ENCODE peak calls at places on chromosome 2, in seven cellular contexts. G is stomach, P is Peyer's patch, O is adrenal gland, H is spleen, S is right lobe of liver, Y is IMR-90. N is an unnamed sample. For H3K9me3, the result is how much of the 10 kb centered on the place peaks cover.

GRCh38 chr2:83894976-83895375 is 564.1 kb downstream of the SUCLG1 start:
- DNase-seq in G (no peak), H (no peak), S (no peak), P (no peak), O (no peak), Y (no peak), N (no peak)

GRCh38 chr2:98880266-98881152 is 55.5 kb downstream of the CRACDL start:
- DNase-seq in P (no peak), G (no peak), Y (no peak), H (no peak), O (no peak), S (no peak), N (no peak)

GRCh38 chr2:127906206-127906926 is 20.6 kb upstream of the AMMECR1L start:
- DNase-seq in H (peak), Y (no peak), O (no peak), P (no peak), S (peak), G (no peak), N (no peak)

GRCh38 chr2:24362253-24362652 is 1.9 kb upstream of the ITSN2 start:
- DNase-seq in O (no peak), Y (no peak), S (no peak), G (no peak), H (no peak), P (no peak), N (no peak)

GRCh38 chr2:207311316-207312005 is 145.7 kb upstream of the KLF7 start:
- DNase-seq in S (no peak), Y (peak), P (no peak), O (peak), H (no peak), G (peak), N (peak)

GRCh38 chr2:139142252-139142651 is 362.1 kb upstream of the NXPH2 start:
- DNase-seq in P (no peak), H (no peak), S (no peak), O (no peak), G (no peak), Y (peak), N (no peak)

GRCh38 chr2:175309799-175310198 is 128.3 kb upstream of the ATP5MC3 start:
- DNase-seq in H (no peak), Y (peak), G (no peak), S (no peak), O (no peak), P (no peak), N (peak)

GRCh38 chr2:154507186-154507585 is 191.3 kb upstream of the KCNJ3 start:
- DNase-seq in S (no peak), Y (no peak), P (no peak), H (no peak), G (no peak), O (no peak), N (no peak)

GRCh38 chr2:215207041-215207440 is 68.6 kb upstream of the ABCA12 start:
- DNase-seq in S (no peak), Y (no peak), P (no peak), H (no peak), G (no peak), O (no peak), N (no peak)

GRCh38 chr2:129936334-129936934 is 43.0 kb upstream of the RAB6C start:
- DNase-seq in O (no peak), Y (no peak), H (no peak), S (no peak), G (peak), P (no peak), N (peak)

GRCh38 chr2:20350105-20350712 is 435 bp downstream of the PUM2 start:
- DNase-seq in H (peak), G (peak), P (peak), O (peak), S (peak), Y (no peak), N (peak)

GRCh38 chr2:54149623-54150501 is 34.4 kb downstream of the ACYP2 start:
- DNase-seq in G (no peak), P (no peak), S (no peak), H (no peak), O (no peak), Y (peak), N (no peak)

GRCh38 chr2:170121689-170122088 is 56.3 kb upstream of the MYO3B start:
- DNase-seq in G (no peak), O (no peak), Y (no peak), H (no peak), P (no peak), S (no peak), N (no peak)

GRCh38 chr2:109521751-109522374 is 91.9 kb downstream of the SEPTIN10 start:
- DNase-seq in O (no peak), S (no peak), Y (no peak), G (no peak), H (peak), P (peak), N (no peak)

GRCh38 chr2:108316194-108316880 is 27.6 kb downstream of the SULT1C2 start:
- DNase-seq in Y (no peak), P (no peak), H (no peak), S (no peak), G (no peak), O (no peak), N (no peak)

GRCh38 chr2:144349674-144350073 is 170.2 kb downstream of the ZEB2 start:
- DNase-seq in O (no peak), G (no peak), H (no peak), P (no peak), S (no peak), Y (no peak), N (no peak)

GRCh38 chr2:240904216-240905175 is 1.6 kb upstream of the CROCC2 start:
- DNase-seq in Y (no peak), O (no peak), H (peak), P (no peak), G (no peak), S (no peak), N (no peak)

GRCh38 chr2:237178396-237178795 is 92.7 kb downstream of the COPS8 start:
- DNase-seq in S (no peak), G (no peak), O (no peak), Y (peak), H (no peak), P (no peak), N (no peak)

GRCh38 chr2:101467306-101467705 is 7.6 kb downstream of the RFX8 start:
- DNase-seq in P (no peak), G (no peak), Y (peak), S (no peak), O (no peak), H (no peak), N (no peak)

GRCh38 chr2:10331033-10331701 is 28.5 kb downstream of the HPCAL1 start:
- DNase-seq in Y (no peak), P (peak), G (peak), O (peak), H (peak), S (no peak), N (peak)

GRCh38 chr2:74822771-74823283 is 11.1 kb upstream of the HK2 start:
- DNase-seq in O (peak), G (no peak), P (no peak), Y (no peak), S (peak), H (no peak), N (no peak)

GRCh38 chr2:127659408-127660290 is 13.7 kb downstream of the GPR17 start:
- DNase-seq in Y (no peak), S (peak), G (no peak), O (peak), H (peak), P (peak), N (peak)

GRCh38 chr2:174792309-174793025 is 28.2 kb upstream of the CHRNA1 start:
- DNase-seq in G (no peak), S (no peak), H (no peak), O (no peak), Y (no peak), P (no peak), N (no peak)

GRCh38 chr2:110170102-110170501 is 34.7 kb downstream of the NPHP1 start:
- DNase-seq in H (no peak), Y (no peak), O (no peak), G (no peak), P (no peak), S (no peak), N (no peak)

GRCh38 chr2:105449083-105449482 is 50.2 kb upstream of the FHL2 start:
- DNase-seq in G (peak), Y (no peak), P (peak), H (no peak), O (no peak), S (no peak), N (peak)

GRCh38 chr2:195574305-195574704 is 82.7 kb upstream of the SLC39A10 start:
- DNase-seq in H (no peak), O (no peak), G (no peak), P (no peak), Y (no peak), S (no peak), N (no peak)

GRCh38 chr2:110903548-110903947 is 171.2 kb downstream of the ACOXL start:
- DNase-seq in S (no peak), Y (no peak), G (no peak), P (peak), H (no peak), O (peak), N (peak)

GRCh38 chr2:127196998-127197397 is 23.1 kb downstream of the CYP27C1 start:
- DNase-seq in H (no peak), Y (no peak), G (no peak), O (no peak), P (no peak), S (no peak), N (no peak)

GRCh38 chr2:228533156-228533555 is 351.7 kb upstream of the SPHKAP start:
- DNase-seq in S (no peak), H (no peak), P (no peak), G (no peak), O (no peak), Y (no peak), N (no peak)

GRCh38 chr2:228532233-228532632 is 350.7 kb upstream of the SPHKAP start:
- DNase-seq in O (no peak), P (no peak), G (no peak), Y (no peak), S (no peak), H (no peak), N (no peak)

GRCh38 chr2:228540976-228541375 is 359.5 kb upstream of the SPHKAP start:
- DNase-seq in Y (no peak), P (no peak), O (no peak), S (no peak), H (no peak), G (no peak), N (no peak)

DNA sequence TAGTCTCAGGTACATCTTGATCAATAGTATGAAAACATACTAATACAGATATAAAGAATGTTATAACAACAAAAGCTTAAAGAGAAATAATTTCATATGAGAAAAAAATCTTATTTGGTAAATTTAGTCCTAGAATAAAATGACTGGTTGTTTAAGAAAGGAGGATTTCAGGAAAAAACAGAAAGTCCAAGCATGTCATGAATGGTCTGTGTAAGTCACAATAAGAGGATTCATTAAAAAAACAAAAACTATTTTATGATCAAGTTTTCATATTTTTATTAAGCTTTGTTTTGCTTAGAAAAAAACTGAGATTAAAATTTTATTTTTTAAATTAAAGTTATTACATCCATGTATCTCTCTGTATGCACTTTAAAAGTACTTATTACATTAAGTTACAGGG is 353.9 kb upstream of the SPHKAP start:
- DNase-seq in S (no peak), G (no peak), H (no peak), P (no peak), Y (no peak), O (no peak), N (no peak)
- H3K9me3 ChIP-seq in S (under half), G (under half), H (half or more), P (under half), Y (under half), O (under half), N (under half)

DNA sequence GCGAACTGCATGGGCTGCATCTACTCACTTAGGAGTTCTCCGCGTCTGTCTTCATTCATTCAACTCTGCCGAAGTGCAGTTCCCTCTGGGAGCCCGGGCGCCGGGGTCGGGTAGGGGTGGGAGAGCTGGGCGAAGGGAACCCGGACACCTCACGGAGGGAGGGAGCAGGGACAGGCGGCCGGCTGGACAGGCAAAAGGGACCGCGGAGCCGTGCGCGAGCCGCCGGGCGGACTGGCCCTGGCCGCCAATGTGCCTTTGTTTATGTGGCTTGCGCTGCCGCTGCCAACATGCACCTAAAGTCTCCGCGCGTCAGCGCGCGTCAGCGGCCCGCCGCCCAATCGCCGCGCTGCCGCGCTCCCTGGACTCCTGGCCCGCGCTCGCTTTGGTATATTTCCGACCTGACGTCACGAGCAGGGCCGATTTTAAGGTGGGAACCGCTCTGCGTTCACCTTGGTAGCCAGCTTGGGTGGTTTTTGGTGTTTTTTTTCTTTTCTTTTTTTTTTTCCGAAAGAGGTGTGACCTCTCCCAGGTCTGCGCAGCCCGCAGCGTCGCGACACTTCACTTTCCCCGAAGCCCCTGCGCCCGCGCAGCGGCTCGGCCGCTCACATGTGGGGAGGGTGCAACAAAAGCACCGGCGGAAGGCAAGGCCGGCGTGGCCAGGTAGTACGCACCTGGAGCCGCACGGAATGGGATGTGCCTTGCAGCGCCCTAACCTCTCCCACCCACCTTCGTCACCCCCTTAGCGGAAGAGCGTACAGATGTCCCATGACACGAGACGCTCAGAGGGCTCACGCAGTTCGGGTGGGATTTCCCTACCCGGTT is at the start of gene NR4A2:
- DNase-seq in G (peak), Y (peak), O (peak), P (peak), S (peak), H (peak), N (peak)
- TF ChIP-seq POLR2A in G (peak), Y (peak), O (peak), P (peak), S (peak), H (peak), N (peak)

GRCh38 chr2:120654383-120655134 is 81.1 kb upstream of the GLI2 start:
- DNase-seq in O (no peak), G (no peak), P (no peak), Y (no peak), S (no peak), H (no peak), N (no peak)
- H3K9me3 ChIP-seq in O (under half), G (under half), P (under half), Y (under half), S (under half), H (under half), N (under half)

GRCh38 chr2:85728883-85729824 is 24.6 kb upstream of the ATOH8 start:
- DNase-seq in H (peak), S (peak), P (peak), O (peak), Y (peak), G (peak), N (peak)
- TF ChIP-seq POLR2A in H (no peak), S (peak), P (no peak), O (no peak), Y (peak), G (no peak), N (no peak)

GRCh38 chr2:200342235-200342634 is 35.7 kb downstream of the SPATS2L start:
- DNase-seq in P (no peak), H (no peak), Y (no peak), G (no peak), S (no peak), O (no peak), N (no peak)

GRCh38 chr2:200347301-200347700 is 40.8 kb downstream of the SPATS2L start:
- DNase-seq in G (no peak), H (no peak), S (no peak), P (no peak), Y (no peak), O (no peak), N (no peak)

GRCh38 chr2:200349868-200350267 is 43.4 kb downstream of the SPATS2L start:
- DNase-seq in S (no peak), Y (no peak), G (no peak), O (no peak), P (no peak), H (no peak), N (no peak)

GRCh38 chr2:200348897-200349563 is 42.5 kb downstream of the SPATS2L start:
- DNase-seq in S (no peak), H (no peak), P (no peak), O (no peak), G (no peak), Y (no peak), N (no peak)

GRCh38 chr2:200345917-200346316 is 39.4 kb downstream of the SPATS2L start:
- DNase-seq in Y (no peak), P (no peak), G (no peak), O (no peak), S (no peak), H (no peak), N (no peak)
- H3K9me3 ChIP-seq in Y (under half), P (under half), G (under half), O (under half), S (under half), H (under half), N (under half)

GRCh38 chr2:64748561-64748960 is 94.8 kb upstream of the SERTAD2 start:
- DNase-seq in P (no peak), H (no peak), O (no peak), S (no peak), G (no peak), Y (no peak), N (no peak)

GRCh38 chr2:64749446-64749845 is 95.7 kb upstream of the SERTAD2 start:
- DNase-seq in P (no peak), O (no peak), G (no peak), S (no peak), H (no peak), Y (no peak), N (no peak)

GRCh38 chr2:64751286-64752260 is 97.9 kb upstream of the SERTAD2 start:
- DNase-seq in S (peak), Y (peak), H (peak), G (peak), O (peak), P (peak), N (peak)

GRCh38 chr2:64750001-64750816 is 96.5 kb upstream of the SERTAD2 start:
- DNase-seq in H (peak), G (peak), O (peak), Y (peak), P (peak), S (peak), N (peak)

DNA sequence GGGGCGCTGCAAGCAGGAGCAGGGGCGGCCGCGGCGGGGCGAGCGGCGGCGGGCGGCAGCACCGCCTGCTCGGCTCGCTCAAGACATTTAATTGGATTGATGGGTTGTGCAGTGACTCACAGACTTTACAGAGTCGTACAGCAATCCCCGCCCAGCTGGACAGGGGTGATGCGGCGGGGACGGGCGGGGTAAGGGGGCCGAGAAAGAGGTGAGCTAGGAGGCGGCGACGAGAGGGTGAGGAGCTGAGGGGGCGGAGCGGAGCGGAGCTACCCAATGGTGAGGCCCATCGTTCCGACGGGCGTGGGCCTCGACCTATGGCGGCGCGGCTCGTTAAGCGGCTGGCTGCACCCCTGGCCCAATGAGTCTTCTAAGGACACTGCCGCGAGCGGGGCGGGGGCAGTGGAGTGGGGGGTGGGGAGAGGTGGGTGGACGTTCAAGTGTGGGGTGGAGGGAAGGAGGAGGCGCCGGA is 97.1 kb upstream of the SERTAD2 start:
- DNase-seq in P (peak), H (peak), Y (peak), O (peak), G (peak), S (peak), N (peak)
- TF ChIP-seq POLR2A in P (peak), H (peak), Y (peak), O (peak), G (no peak), S (peak), N (peak)